ENCODE peak calls at places on chromosomes 2 and 18, in ten cellular contexts. O is thoracic aorta; Y is HuH-7; R is iPS DF 19.7; U is skeletal muscle cell; M is NCI-H524; K is activated naive CD8-positive, alpha-beta T cell treated with anti-CD3 and anti-CD28 coated beads, Interleukin-2, amount 50 U/mL, for 16 hours; Z is astrocyte of the hippocampus; H is activated T-cell treated with anti-CD3 and anti-CD28 coated beads for 48 hours; F is posterior cingulate gyrus. D is an unnamed sample.

GRCh38 chr2:10229462-10230099 is 73.1 kb upstream of the HPCAL1 start:
- DNase-seq in Y (no peak), M (no peak), Z (no peak), O (no peak), K (no peak), H (no peak), F (no peak), R (no peak), U (no peak), D (no peak)

GRCh38 chr2:164496421-164496820 is 124.9 kb downstream of the GRB14 start:
- DNase-seq in H (no peak), Z (no peak), K (no peak), M (no peak), O (no peak), Y (no peak), F (no peak), R (no peak), U (no peak), D (no peak)

GRCh38 chr18:72530622-72531021 is 13.5 kb downstream of the CBLN2 start:
- DNase-seq in K (no peak), M (no peak), Z (peak; percentile 7), F (no peak), H (no peak), O (no peak), U (no peak), Y (no peak), R (no peak), D (peak; percentile 11)

GRCh38 chr2:48406950-48407349 is 123.0 kb upstream of the STON1 start:
- DNase-seq in U (no peak), Z (no peak), Y (no peak), H (no peak), R (no peak), F (no peak), K (no peak), O (no peak), M (no peak), D (no peak)

GRCh38 chr2:68303033-68303901 is 16.5 kb downstream of the CNRIP1 start:
- DNase-seq in O (no peak), K (no peak), F (no peak), Y (no peak), M (no peak), R (no peak), H (no peak), Z (no peak), U (no peak), D (no peak)

GRCh38 chr18:51070545-51070944 is 40.5 kb downstream of the SMAD4 start:
- DNase-seq in F (no peak), K (no peak), M (no peak), H (no peak), Z (peak; percentile 73), R (no peak), U (peak; percentile 73), O (no peak), Y (no peak), D (peak; percentile 87)

GRCh38 chr2:101837354-101837753 is 139.8 kb downstream of the MAP4K4 start:
- DNase-seq in Y (no peak), H (no peak), F (no peak), U (no peak), Z (no peak), R (no peak), O (no peak), M (no peak), K (no peak), D (no peak)

GRCh38 chr2:62221141-62221540 is 25.2 kb downstream of the B3GNT2 start:
- DNase-seq in K (no peak), U (peak; percentile 56), Z (peak; percentile 13), H (no peak), F (no peak), M (no peak), O (no peak), Y (no peak), R (no peak), D (peak; percentile 63)

GRCh38 chr2:128302011-128302743 is 16.5 kb downstream of the HS6ST1 start:
- DNase-seq in H (no peak), K (no peak), U (no peak), Z (no peak), Y (no peak), O (no peak), F (no peak), R (no peak), M (peak; percentile 24), D (no peak)

GRCh38 chr2:216281881-216282280 is 90.4 kb downstream of the MARCHF4 start:
- DNase-seq in M (no peak), R (no peak), H (no peak), Z (no peak), K (no peak), F (no peak), Y (no peak), O (no peak), U (no peak), D (no peak)

GRCh38 chr2:66577331-66578041 is 142.6 kb downstream of the MEIS1 start:
- DNase-seq in R (no peak), H (no peak), M (peak; percentile 47), O (no peak), K (no peak), F (no peak), Y (peak; percentile 63), Z (no peak), U (no peak), D (no peak)

GRCh38 chr2:236080412-236080811 is 87.8 kb downstream of the GBX2 start:
- DNase-seq in O (no peak), M (no peak), H (no peak), F (no peak), Z (no peak), Y (no peak), K (no peak), R (no peak), U (no peak), D (no peak)

GRCh38 chr18:79630266-79631095 is 49.1 kb upstream of the CTDP1 start:
- DNase-seq in O (no peak), H (no peak), R (no peak), F (no peak), Z (peak; percentile 50), Y (no peak), M (no peak), U (no peak), K (no peak), D (no peak)

D was measured in astrocyte of the spinal cord.